ENCODE peak calls at places on chromosomes 3 and 15, in ten cellular contexts. W, J, U, L, A, D, X, G, Q and Z are unnamed samples.
A peak's percentile ranks its signal among the peaks of the same experiment; 100 is the strongest.

GRCh38 chr15:33188159-33188558 is 6.4 kb downstream of the FMN1 start:
- DNase-seq in A (no peak), Q (no peak), D (no peak), L (no peak), X (no peak), W (no peak), U (no peak), G (no peak), J (no peak), Z (no peak)

GRCh38 chr15:94056314-94056713 is 175.0 kb upstream of the MCTP2 start:
- DNase-seq in A (no peak), G (no peak), W (no peak), U (no peak), J (no peak), Q (no peak), L (no peak), X (peak; percentile 86), D (peak; percentile 85), Z (no peak)

GRCh38 chr3:50447290-50447840 is 56.1 kb downstream of the CACNA2D2 start:
- DNase-seq in X (no peak), J (no peak), U (no peak), A (no peak), L (no peak), D (no peak), Q (no peak), G (no peak), W (no peak), Z (no peak)

GRCh38 chr3:57228734-57229505 is 1.4 kb downstream of the APPL1 start:
- DNase-seq in U (no peak), W (no peak), G (no peak), J (no peak), X (peak; percentile 80), A (peak; percentile 66), Q (peak; percentile 31), L (peak; percentile 90), D (peak; percentile 83), Z (no peak)

GRCh38 chr15:52760562-52760961 is 29.6 kb downstream of the ONECUT1 start:
- DNase-seq in J (no peak), A (no peak), X (no peak), D (no peak), W (no peak), Q (no peak), G (no peak), U (no peak), L (peak; percentile 30), Z (no peak)

GRCh38 chr15:35827949-35828348 is 282.0 kb upstream of the DPH6 start:
- DNase-seq in L (no peak), Q (no peak), D (no peak), X (no peak), G (no peak), U (no peak), J (no peak), A (peak; percentile 4), W (no peak), Z (no peak)

GRCh38 chr3:152556731-152557254 is 278.1 kb upstream of the P2RY1 start:
- DNase-seq in Q (no peak), J (peak; percentile 23), G (no peak), W (no peak), U (no peak), L (peak; percentile 64), A (peak; percentile 83), D (peak; percentile 59), X (peak; percentile 47), Z (no peak)

GRCh38 chr15:66613743-66614142 is 47.9 kb upstream of the LCTL start:
- DNase-seq in Q (no peak), X (no peak), A (no peak), D (no peak), W (no peak), G (no peak), L (no peak), U (no peak), J (no peak), Z (no peak)

GRCh38 chr3:99418709-99419108 is 219.7 kb upstream of the COL8A1 start:
- DNase-seq in U (no peak), W (no peak), G (no peak), J (no peak), D (no peak), Q (no peak), L (no peak), X (no peak), A (no peak), Z (no peak)

GRCh38 chr15:60370804-60371700 is 26.7 kb downstream of the ANXA2 start:
- DNase-seq in U (no peak), G (no peak), J (peak; percentile 48), W (peak; percentile 53), Q (peak; percentile 76), L (peak; percentile 84), X (peak; percentile 100), D (peak; percentile 100), A (peak; percentile 99), Z (peak; percentile 86)

GRCh38 chr3:61650276-61650675 is 88.9 kb downstream of the PTPRG start:
- DNase-seq in Q (peak; percentile 53), W (no peak), X (peak; percentile 93), A (peak; percentile 97), J (no peak), G (no peak), L (no peak), U (no peak), D (peak; percentile 93), Z (no peak)

GRCh38 chr3:186022931-186023330 is 85.1 kb upstream of the TRA2B start:
- DNase-seq in A (no peak), L (no peak), U (no peak), X (no peak), D (no peak), G (no peak), J (no peak), W (no peak), Q (no peak), Z (no peak)

DNA sequence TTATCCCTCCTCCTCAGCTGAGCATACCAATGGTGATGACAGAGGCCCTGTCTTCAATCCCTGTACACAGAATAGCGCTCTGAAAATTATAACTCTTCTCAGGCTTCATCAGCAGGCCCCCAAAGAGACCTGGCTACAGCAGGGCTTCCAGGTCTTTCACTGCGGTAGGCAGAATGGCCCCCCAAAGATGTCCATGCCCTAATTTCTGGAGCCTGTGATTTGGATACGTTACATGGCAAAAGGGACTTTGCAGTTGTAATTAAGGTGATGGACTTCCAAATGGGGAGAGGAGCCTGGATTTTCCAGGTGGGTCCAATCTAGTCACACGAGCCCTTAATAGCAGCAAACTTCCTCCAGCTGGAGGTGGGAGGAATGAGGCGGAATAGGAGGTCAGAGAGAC is 221.8 kb upstream of the CTDSPL start:
- DNase-seq in L (no peak), W (no peak), D (no peak), U (no peak), X (no peak), Q (no peak), J (no peak), G (no peak), A (no peak), Z (no peak)
- H3K4me3 ChIP-seq in L (no peak overlapping the region), W (no peak overlapping the region), D (no peak overlapping the region), U (no peak overlapping the region), X (no peak overlapping the region), Q (no peak overlapping the region), J (no peak overlapping the region), G (no peak overlapping the region), A (no peak overlapping the region), Z (no peak overlapping the region)

DNA sequence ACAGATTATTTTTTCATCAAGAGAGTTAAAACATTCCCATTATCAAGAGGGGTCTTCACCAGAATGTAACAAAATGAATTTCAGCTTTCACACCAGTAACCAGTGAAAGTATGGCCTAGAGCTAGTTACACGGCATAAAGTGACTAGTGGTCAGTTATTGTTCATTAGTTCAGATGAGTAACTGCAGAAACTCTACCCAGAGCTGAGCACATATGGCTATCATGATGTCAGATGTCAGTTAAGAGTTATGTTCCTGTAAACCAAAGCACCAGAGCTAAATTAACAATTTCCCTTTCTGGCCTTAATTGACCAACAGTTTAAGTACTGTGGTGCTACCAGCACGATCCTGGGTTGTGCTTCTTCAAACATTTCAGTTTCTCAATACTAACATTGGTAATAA is 6.6 kb upstream of the MRPS25 start:
- DNase-seq in L (no peak), X (no peak), G (no peak), J (no peak), U (no peak), Q (no peak), A (no peak), W (no peak), D (no peak), Z (no peak)
- H3K36me3 ChIP-seq in L (peaks cover 13% of the 10 kb centered on the region), X (peaks cover 23% of the 10 kb centered on the region), G (peaks cover 33% of the 10 kb centered on the region), J (peaks cover 66% of the 10 kb centered on the region), U (no peaks in the 10 kb centered on the region), Q (peaks cover 17% of the 10 kb centered on the region), A (peaks cover 28% of the 10 kb centered on the region), W (peaks cover 40% of the 10 kb centered on the region), D (peaks cover 13% of the 10 kb centered on the region), Z (peaks cover 71% of the 10 kb centered on the region)

DNA sequence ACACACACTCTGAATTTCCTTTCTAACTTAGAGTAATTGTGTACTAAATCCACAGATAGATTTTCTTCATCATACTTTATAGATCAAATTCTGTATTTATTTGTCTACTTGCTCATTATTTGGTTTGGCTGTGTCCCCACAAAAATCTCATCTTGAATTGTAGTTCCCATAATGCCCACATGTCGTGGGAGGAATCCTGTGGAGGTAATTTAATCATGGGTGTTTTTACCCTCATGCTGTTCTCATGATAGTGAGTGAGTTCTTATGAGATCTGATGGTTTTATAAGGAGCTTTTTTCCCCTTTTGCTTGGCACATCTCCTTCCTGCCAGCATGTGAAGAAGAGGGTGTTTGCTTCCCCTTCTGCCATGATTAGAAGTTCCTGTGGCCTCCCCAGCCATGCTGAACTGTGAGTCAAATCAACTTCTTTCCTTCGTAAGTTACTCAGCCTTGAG is 198.3 kb upstream of the TGFBR2 start:
- DNase-seq in J (no peak), Q (no peak), D (peak; percentile 47), A (no peak), W (no peak), X (peak; percentile 30), L (peak; percentile 31), G (no peak), U (no peak), Z (no peak)
- TF ChIP-seq CTCF in J (peak; percentile 21), Q (no peak), D (no peak), A (no peak), W (no peak), X (no peak), L (no peak), G (no peak), U (no peak), Z (peak; percentile 13)

GRCh38 chr3:172259726-172260248 is 188.5 kb downstream of the GHSR start:
- DNase-seq in L (no peak), A (no peak), X (no peak), G (no peak), W (no peak), Q (no peak), J (no peak), U (no peak), D (peak; percentile 28), Z (no peak)

GRCh38 chr3:172258616-172259015 is 189.6 kb downstream of the GHSR start:
- DNase-seq in Q (no peak), L (no peak), U (no peak), J (no peak), G (no peak), A (peak; percentile 41), X (peak; percentile 72), D (peak; percentile 80), W (no peak), Z (no peak)

GRCh38 chr3:172259191-172259590 is 189.1 kb downstream of the GHSR start:
- DNase-seq in Q (no peak), L (no peak), W (no peak), J (no peak), G (no peak), X (peak; percentile 77), U (no peak), A (peak; percentile 37), D (peak; percentile 84), Z (no peak)

GRCh38 chr3:172260381-172260780 is 187.9 kb downstream of the GHSR start:
- DNase-seq in D (peak; percentile 86), X (peak; percentile 81), G (no peak), A (peak; percentile 62), Q (no peak), U (no peak), J (no peak), L (peak; percentile 50), W (no peak), Z (no peak)

GRCh38 chr3:172261053-172261452 is 187.2 kb downstream of the GHSR start:
- DNase-seq in D (peak; percentile 37), G (no peak), W (no peak), A (no peak), J (no peak), Q (no peak), U (no peak), X (no peak), L (peak; percentile 21), Z (no peak)
- H3K4me3 ChIP-seq in D (no peak overlapping the region), G (no peak overlapping the region), W (no peak overlapping the region), A (no peak overlapping the region), J (no peak overlapping the region), Q (no peak overlapping the region), U (no peak overlapping the region), X (no peak overlapping the region), L (no peak overlapping the region), Z (no peak overlapping the region)